ENCODE peak calls at places on chromosome 2, in six cellular contexts. G is skeletal muscle cell, X is heart left ventricle, V is GM04503, D is cerebellum, R is AG09319. Z is an unnamed sample.
A peak's percentile ranks its signal among the peaks of the same experiment; 100 is the strongest.

GRCh38 chr2:58157754-58158153 is 83.4 kb downstream of the FANCL start:
- DNase-seq in G (no peak), X (no peak), V (no peak), D (no peak), R (no peak), Z (no peak)

GRCh38 chr2:219060821-219061791 is at the start of gene IHH:
- DNase-seq in G (no peak), X (no peak), V (no peak), D (no peak), R (no peak), Z (peak; percentile 43)

GRCh38 chr2:11502740-11503292 is 31.0 kb upstream of the GREB1 start:
- DNase-seq in G (no peak), X (no peak), V (no peak), D (no peak), R (no peak), Z (no peak)

GRCh38 chr2:100632021-100632420 is 69.2 kb downstream of the PDCL3 start:
- DNase-seq in G (no peak), X (no peak), V (no peak), D (no peak), R (no peak), Z (no peak)

GRCh38 chr2:207423886-207424285 is 105.9 kb upstream of the CREB1 start:
- DNase-seq in G (peak; percentile 78), X (no peak), V (peak; percentile 62), D (no peak), R (no peak), Z (no peak)

GRCh38 chr2:120611016-120611415 is 124.7 kb upstream of the GLI2 start:
- DNase-seq in G (no peak), X (no peak), V (no peak), D (no peak), R (no peak), Z (no peak)

GRCh38 chr2:45816273-45816672 is 164.8 kb downstream of the PRKCE start:
- DNase-seq in G (peak; percentile 60), X (no peak), V (no peak), D (no peak), R (no peak), Z (no peak)

GRCh38 chr2:199606193-199606780 is 148.5 kb upstream of the SATB2 start:
- DNase-seq in G (no peak), X (no peak), V (no peak), D (no peak), R (no peak), Z (no peak)

GRCh38 chr2:237877576-237878307 is 18.3 kb downstream of the RAMP1 start:
- DNase-seq in G (no peak), X (no peak), V (no peak), D (no peak), R (no peak), Z (no peak)

Z was measured in BE2C.